ENCODE peak calls at places on chromosomes 1 and 21, in five cellular contexts. M is A549, N is prostate gland, I is breast epithelium, A is choroid plexus epithelial cell. W is an unnamed sample.

GRCh38 chr1:79353224-79353623 is 346.7 kb upstream of the ADGRL4 start:
- DNase-seq in I (no peak), M (peak), N (peak), A (peak), W (peak)

GRCh38 chr1:36157115-36157903 is 1.3 kb downstream of the MAP7D1 start:
- DNase-seq in M (no peak), A (peak), I (no peak), N (no peak), W (peak)

GRCh38 chr1:37811027-37811655 is 3.1 kb upstream of the YRDC start:
- DNase-seq in N (no peak), A (peak), M (peak), I (peak), W (peak)

GRCh38 chr1:184843732-184844495 is 89.3 kb upstream of the EDEM3 start:
- DNase-seq in A (no peak), I (no peak), M (no peak), N (no peak), W (no peak)

GRCh38 chr1:2526824-2527552 is 592 bp upstream of the PANK4 start:
- DNase-seq in A (no peak), I (no peak), M (no peak), N (no peak), W (peak)

GRCh38 chr1:27152004-27152828 is 2.7 kb downstream of the SLC9A1 start:
- DNase-seq in N (no peak), A (no peak), I (no peak), M (no peak), W (no peak)

GRCh38 chr1:193592325-193592724 is 405.9 kb upstream of the B3GALT2 start:
- DNase-seq in N (no peak), M (no peak), I (no peak), A (peak), W (peak)

GRCh38 chr1:116375884-116376733 is 3.1 kb downstream of the ATP1A1 start:
- DNase-seq in M (peak), N (peak), A (peak), I (peak), W (peak)

GRCh38 chr1:172132836-172133235 is 287.6 kb upstream of the C1orf105 start:
- DNase-seq in I (no peak), M (no peak), A (no peak), N (no peak), W (no peak)

GRCh38 chr1:23198373-23198772 is 18.9 kb downstream of the HTR1D start:
- DNase-seq in I (no peak), N (no peak), M (peak), A (peak), W (peak)

GRCh38 chr1:230230273-230230672 is 163.2 kb downstream of the GALNT2 start:
- DNase-seq in N (no peak), I (no peak), M (no peak), A (no peak), W (no peak)

GRCh38 chr21:44547656-44548331 is 3.5 kb downstream of the KRTAP10-2 start:
- DNase-seq in I (no peak), N (no peak), A (no peak), M (no peak), W (no peak)

GRCh38 chr1:180967558-180967957 is 54.9 kb downstream of the KIAA1614 start:
- DNase-seq in I (no peak), M (no peak), A (no peak), N (no peak), W (no peak)

GRCh38 chr1:228964178-228964819 is 229.0 kb downstream of the RHOU start:
- DNase-seq in I (no peak), N (no peak), M (peak), A (peak), W (no peak)

GRCh38 chr1:21175670-21176581 is 771 bp downstream of the EIF4G3 start:
- DNase-seq in I (no peak), N (peak), M (no peak), A (peak), W (peak)

GRCh38 chr1:22133247-22133927 is 9.5 kb downstream of the WNT4 start:
- DNase-seq in M (no peak), N (no peak), A (no peak), I (no peak), W (no peak)

GRCh38 chr1:30525980-30526651 is 197.3 kb downstream of the MATN1 start:
- DNase-seq in N (no peak), M (peak), A (peak), I (no peak), W (peak)

GRCh38 chr1:202130275-202130646 is 7.5 kb downstream of the GPR37L1 start:
- DNase-seq in N (no peak), I (no peak), M (no peak), A (no peak), W (no peak)

GRCh38 chr1:59971464-59971911 is 44.9 kb upstream of the CYP2J2 start:
- DNase-seq in A (peak), N (peak), I (peak), M (peak), W (peak)

GRCh38 chr21:45994738-45995685 is 13.4 kb downstream of the COL6A1 start:
- DNase-seq in I (peak), A (no peak), M (no peak), N (no peak), W (no peak)

GRCh38 chr1:231091853-231092301 is 51.8 kb upstream of the FAM89A start:
- DNase-seq in A (peak), I (no peak), N (no peak), M (peak), W (peak)

GRCh38 chr1:25045480-25046193 is 115.6 kb upstream of the RUNX3 start:
- DNase-seq in N (no peak), M (no peak), I (no peak), A (no peak), W (no peak)

GRCh38 chr1:21927531-21928237 is 9.4 kb downstream of the HSPG2 start:
- DNase-seq in M (peak), N (no peak), I (no peak), A (no peak), W (no peak)

GRCh38 chr1:219294251-219294650 is 120.6 kb downstream of the LYPLAL1 start:
- DNase-seq in M (no peak), A (no peak), I (no peak), N (no peak), W (no peak)

GRCh38 chr1:31981976-31982375 is 31.7 kb upstream of the KHDRBS1 start:
- DNase-seq in I (no peak), M (no peak), N (no peak), A (no peak), W (no peak)

GRCh38 chr1:7580923-7581753 is 190.0 kb upstream of the VAMP3 start:
- DNase-seq in M (no peak), A (peak), N (no peak), I (peak), W (no peak)

GRCh38 chr1:44609412-44609767 is 64.9 kb downstream of the TMEM53 start:
- DNase-seq in A (peak), N (peak), I (no peak), M (peak), W (peak)

GRCh38 chr1:232477728-232478127 is 152.2 kb downstream of the SIPA1L2 start:
- DNase-seq in A (peak), N (no peak), M (no peak), I (no peak), W (peak)

GRCh38 chr1:37259019-37259418 is 215.4 kb upstream of the ZC3H12A start:
- DNase-seq in I (no peak), N (no peak), M (no peak), A (no peak), W (no peak)

GRCh38 chr1:200739499-200740290 is 1.0 kb downstream of the CAMSAP2 start:
- DNase-seq in A (peak), M (peak), I (peak), N (peak), W (peak)

GRCh38 chr1:1006305-1007159 is 6.6 kb upstream of the HES4 start:
- DNase-seq in N (no peak), M (no peak), A (no peak), I (no peak), W (no peak)

GRCh38 chr1:209625205-209625549 is 27.0 kb downstream of the LAMB3 start:
- DNase-seq in I (no peak), A (no peak), M (no peak), N (no peak), W (no peak)

GRCh38 chr1:192945417-192946130 is 113.6 kb downstream of the UCHL5 start:
- DNase-seq in N (no peak), I (no peak), A (no peak), M (no peak), W (no peak)

GRCh38 chr1:1282998-1283397 is 2.8 kb downstream of the SCNN1D start:
- DNase-seq in N (no peak), I (no peak), M (no peak), A (no peak), W (peak)

GRCh38 chr1:24748191-24749121 is 3.2 kb downstream of the CLIC4 start:
- DNase-seq in N (no peak), M (no peak), A (no peak), I (no peak), W (no peak)

GRCh38 chr1:199173356-199173755 is 534.5 kb downstream of the PTPRC start:
- DNase-seq in N (no peak), M (no peak), I (no peak), A (peak), W (no peak)

GRCh38 chr1:188425687-188426086 is 1596.9 kb downstream of the PLA2G4A start:
- DNase-seq in I (no peak), M (no peak), N (no peak), A (peak), W (peak)

GRCh38 chr1:79074975-79075374 is 68.4 kb upstream of the ADGRL4 start:
- DNase-seq in M (no peak), A (no peak), N (no peak), I (no peak), W (no peak)

GRCh38 chr1:29563092-29563491 is 326.8 kb downstream of the PTPRU start:
- DNase-seq in I (no peak), N (no peak), M (no peak), A (no peak), W (no peak)

GRCh38 chr1:150372580-150372979 is 8.6 kb downstream of the RPRD2 start:
- DNase-seq in I (no peak), A (no peak), M (no peak), N (no peak), W (no peak)

GRCh38 chr1:206723500-206724472 is 39.1 kb downstream of the MAPKAPK2 start:
- DNase-seq in I (no peak), N (no peak), A (peak), M (peak), W (peak)
- TF ChIP-seq CTCF in I (peak), N (no peak), A (peak), M (no peak), W (no peak)

GRCh38 chr1:93738075-93738622 is 56.5 kb upstream of the BCAR3 start:
- DNase-seq in I (no peak), N (no peak), M (peak), A (peak), W (peak)
- TF ChIP-seq CTCF in I (no peak), N (no peak), M (no peak), A (no peak), W (no peak)

GRCh38 chr1:110008971-110009565 is 24.5 kb downstream of the AHCYL1 start:
- DNase-seq in A (no peak), N (no peak), I (no peak), M (no peak), W (no peak)

GRCh38 chr1:110007458-110007857 is 22.9 kb downstream of the AHCYL1 start:
- DNase-seq in A (no peak), N (no peak), M (no peak), I (no peak), W (no peak)

GRCh38 chr1:110007045-110007444 is 22.5 kb downstream of the AHCYL1 start:
- DNase-seq in I (no peak), M (no peak), A (no peak), N (no peak), W (no peak)

GRCh38 chr1:110012100-110012499 is 22.3 kb upstream of the STRIP1 start:
- DNase-seq in M (no peak), A (no peak), I (no peak), N (no peak), W (no peak)

GRCh38 chr1:110011527-110012041 is 22.8 kb upstream of the STRIP1 start:
- DNase-seq in M (peak), N (peak), I (no peak), A (peak), W (peak)
- TF ChIP-seq CTCF in M (peak), N (peak), I (no peak), A (peak), W (peak)

GRCh38 chr1:95326023-95326422 is 92.0 kb downstream of the RWDD3 start:
- DNase-seq in N (no peak), A (no peak), M (no peak), I (no peak), W (no peak)

GRCh38 chr1:95321516-95321915 is 87.5 kb downstream of the RWDD3 start:
- DNase-seq in I (no peak), N (no peak), A (no peak), M (no peak), W (no peak)

GRCh38 chr1:95323117-95323516 is 89.1 kb downstream of the RWDD3 start:
- DNase-seq in N (no peak), A (no peak), I (no peak), M (no peak), W (peak)

DNA sequence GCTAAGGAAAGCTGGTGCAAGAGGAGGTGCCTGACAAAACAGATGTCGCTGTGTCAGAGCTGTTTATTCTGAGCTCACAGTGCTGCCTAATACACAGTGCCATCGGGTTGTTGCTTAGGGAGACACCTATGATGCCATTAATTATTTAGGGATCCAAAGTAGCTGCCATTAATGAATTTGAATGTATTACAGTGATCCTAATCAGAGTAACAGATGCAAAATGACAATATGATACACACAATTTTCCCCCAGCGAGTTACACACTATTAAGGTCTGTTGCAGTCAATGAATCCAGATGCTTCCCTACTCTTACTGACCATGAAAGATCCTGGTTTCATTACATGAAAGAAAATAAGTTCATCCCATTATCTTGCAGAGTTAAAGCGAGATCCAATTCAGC is 91.3 kb downstream of the RWDD3 start:
- DNase-seq in M (no peak), A (no peak), I (no peak), N (no peak), W (no peak)
- TF ChIP-seq CTCF in M (no peak), A (no peak), I (no peak), N (no peak), W (no peak)

DNA sequence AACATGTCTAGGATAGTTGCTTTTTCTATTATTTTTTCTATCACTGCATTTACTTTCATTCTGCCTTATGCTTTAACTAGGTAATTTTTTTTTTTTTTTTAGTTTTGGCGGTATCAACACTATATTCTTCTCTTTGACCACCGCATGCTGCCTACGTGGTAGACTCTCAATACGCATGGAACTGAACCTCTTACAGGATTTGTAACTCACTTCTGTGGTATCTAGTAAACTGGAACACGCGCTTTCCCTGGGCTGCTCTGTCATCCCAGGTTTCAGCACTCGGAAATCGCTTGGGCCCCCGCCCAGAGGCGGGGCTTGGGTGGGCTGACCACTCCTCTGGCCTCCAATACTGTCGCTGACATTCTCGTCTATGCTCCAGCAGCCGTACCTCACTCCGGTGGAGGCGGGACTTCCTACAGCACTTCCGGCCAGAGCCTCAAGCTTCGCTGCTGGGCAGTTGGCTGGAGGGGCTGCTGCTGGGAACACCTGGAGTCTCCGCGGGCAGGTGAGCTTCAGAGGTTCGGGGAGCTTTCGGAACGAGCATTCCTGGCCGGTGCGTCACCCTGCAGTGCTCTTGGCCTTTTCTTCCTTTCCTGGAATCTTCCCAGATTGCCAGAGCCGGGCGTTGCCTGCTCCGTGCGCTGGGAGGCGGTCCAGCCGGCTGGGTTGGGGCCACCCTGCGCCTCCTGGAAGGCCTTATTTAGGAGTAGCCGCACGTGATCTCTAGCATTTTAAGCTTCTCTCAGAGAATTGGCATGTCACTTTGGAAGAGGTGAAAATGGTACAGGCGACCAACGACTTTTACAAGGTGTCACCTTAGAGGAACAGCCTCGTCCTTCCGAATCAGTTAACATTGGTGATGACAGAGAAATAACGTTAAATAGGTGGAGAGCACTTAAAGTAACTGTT is at the start of gene TBCE:
- DNase-seq in M (peak), N (peak), I (peak), A (peak), W (peak)
- TF ChIP-seq CTCF in M (no peak), N (no peak), I (no peak), A (peak), W (peak)

DNA sequence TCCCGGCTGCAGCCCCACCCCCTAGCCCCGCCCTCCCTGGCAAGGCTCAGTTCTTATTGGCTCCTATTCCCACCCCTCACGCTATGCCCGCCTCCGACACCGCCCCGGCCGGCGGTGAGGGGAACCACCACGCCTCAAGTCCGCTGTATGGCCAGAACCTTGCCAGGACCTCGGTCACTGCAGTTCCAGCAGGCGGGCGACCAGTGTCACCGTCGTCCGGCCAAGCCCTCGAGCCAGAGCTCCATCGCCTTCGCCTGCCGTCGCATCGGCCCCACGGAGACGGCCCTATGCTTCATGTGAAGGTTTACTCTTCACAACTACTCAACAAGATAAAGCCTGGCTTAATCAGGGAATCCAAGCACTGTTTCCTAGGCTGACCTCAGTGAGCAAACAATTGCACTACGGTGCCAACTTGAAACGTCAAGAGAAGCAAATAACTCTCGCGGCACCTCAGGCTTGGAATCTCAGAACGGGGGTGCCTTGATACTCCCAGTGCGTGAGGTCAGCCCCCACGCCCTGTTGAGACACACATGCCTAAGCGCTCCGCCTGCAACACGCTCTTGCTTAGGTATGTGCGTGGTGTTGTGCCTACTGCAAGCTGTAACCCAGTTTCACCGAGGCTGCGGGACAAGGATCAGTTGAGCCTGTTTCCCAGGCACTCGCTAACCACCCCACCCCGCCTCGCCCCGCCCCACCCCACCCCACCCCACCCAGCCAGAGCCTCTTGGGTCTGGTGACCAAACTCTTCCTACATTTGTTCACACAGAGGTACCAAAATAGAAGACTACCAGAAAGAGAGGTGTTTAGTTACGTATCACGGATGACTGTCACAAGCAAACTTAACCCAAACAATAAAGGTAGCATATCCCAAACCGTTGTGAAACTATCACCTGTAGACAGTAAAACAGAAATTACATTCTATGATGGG is 498 bp upstream of the DENND2C start:
- DNase-seq in N (peak), A (peak), M (peak), I (peak), W (peak)
- TF ChIP-seq CTCF in N (peak), A (no peak), M (no peak), I (no peak), W (no peak)

GRCh38 chr1:4700801-4701200 is 46.4 kb downstream of the AJAP1 start:
- DNase-seq in A (no peak), I (no peak), N (no peak), M (no peak), W (peak)
- TF ChIP-seq CTCF in A (no peak), I (no peak), N (no peak), M (no peak), W (no peak)